ENCODE peak calls at places on chromosomes 13 and 19, in ten cellular contexts. R is NCI-H2081; G is astrocyte of the cerebellum; P is Karpas-422; S is GM13977; Q is cortex of kidney; K is stimulated activated CD4-positive, alpha-beta T cell treated with anti-CD3 and anti-CD28 coated beads, Interleukin-4, amount 100 ng/mL, for 24 hours; N is Caco-2; V is thoracic aorta; X is stimulated activated CD8-positive, alpha-beta memory T cell treated with anti-CD3 and anti-CD28 coated beads, Interleukin-12 subunit alpha, Interleukin-12 subunit beta, amount 100 ng/mL, for 4 hours. B is an unnamed sample.
A peak's percentile ranks its signal among the peaks of the same experiment; 100 is the strongest.

GRCh38 chr19:54551293-54551692 is 22.3 kb upstream of the LILRA2 start:
- DNase-seq in V (no peak), Q (no peak), X (no peak), G (no peak), S (peak; percentile 54), K (no peak), R (no peak), N (no peak), P (no peak), B (no peak)

GRCh38 chr19:6779204-6779603 is 6.7 kb downstream of the VAV1 start:
- DNase-seq in N (no peak), V (no peak), Q (no peak), X (no peak), P (no peak), G (no peak), S (no peak), R (no peak), K (no peak), B (no peak)

GRCh38 chr19:1533510-1534150 is 9.8 kb downstream of the PLK5 start:
- DNase-seq in N (no peak), K (no peak), R (no peak), Q (no peak), G (no peak), X (no peak), S (no peak), P (no peak), V (no peak), B (no peak)

GRCh38 chr13:47859129-47859528 is 141.9 kb downstream of the SUCLA2 start:
- DNase-seq in V (no peak), G (peak; percentile 54), K (no peak), X (no peak), Q (no peak), R (no peak), S (no peak), P (no peak), N (no peak), B (no peak)

GRCh38 chr19:42089772-42090171 is 13.8 kb downstream of the ZNF574 start:
- DNase-seq in P (peak; percentile 48), X (no peak), V (no peak), G (no peak), N (no peak), R (no peak), K (no peak), S (no peak), Q (no peak), B (no peak)

GRCh38 chr19:45472557-45473365 is 5.0 kb downstream of the FOSB start:
- DNase-seq in Q (no peak), S (no peak), K (no peak), X (no peak), V (no peak), G (no peak), N (no peak), P (no peak), R (no peak), B (no peak)

GRCh38 chr13:48586591-48587103 is 53.8 kb upstream of the RCBTB2 start:
- DNase-seq in X (no peak), Q (no peak), S (no peak), N (no peak), P (no peak), V (no peak), K (no peak), G (no peak), R (no peak), B (no peak)

GRCh38 chr13:49532593-49532992 is 36.8 kb downstream of the PHF11 start:
- DNase-seq in N (no peak), Q (no peak), P (no peak), X (no peak), R (no peak), K (no peak), V (no peak), G (no peak), S (no peak), B (no peak)

GRCh38 chr13:108609353-108609752 is 20.1 kb upstream of the MYO16 start:
- DNase-seq in G (peak; percentile 35), X (no peak), P (peak; percentile 45), S (no peak), R (peak; percentile 4), Q (no peak), V (no peak), K (no peak), N (no peak), B (no peak)

B was measured in iPS DF 6.9.